ENCODE peak calls at places on chromosomes 12 and 14, in four cellular contexts. A is left ventricle myocardium inferior, Z is astrocyte, Y is T-helper 9 cell. S is an unnamed sample.

GRCh38 chr14:96275182-96276112 is 19.4 kb downstream of the BDKRB1 start:
- DNase-seq in A (peak), Z (peak), Y (peak), S (peak)

GRCh38 chr12:66724616-66725015 is 45.7 kb upstream of the GRIP1 start:
- DNase-seq in A (no peak), Z (no peak), Y (no peak), S (no peak)

GRCh38 chr12:19507823-19508222 is 68.5 kb downstream of the AEBP2 start:
- DNase-seq in A (no peak), Z (no peak), Y (no peak), S (peak)

GRCh38 chr12:106074706-106075392 is 63.9 kb downstream of the NUAK1 start:
- DNase-seq in A (no peak), Z (peak), Y (no peak), S (no peak)

GRCh38 chr12:112524676-112525425 is 106.1 kb downstream of the PTPN11 start:
- DNase-seq in A (no peak), Z (peak), Y (no peak), S (peak)

GRCh38 chr14:91088585-91088984 is 25.3 kb upstream of the DGLUCY start:
- DNase-seq in A (no peak), Z (no peak), Y (no peak), S (no peak)

GRCh38 chr12:632102-632696 is 31.0 kb downstream of the NINJ2 start:
- DNase-seq in A (no peak), Z (peak), Y (no peak), S (peak)

GRCh38 chr14:35535794-35536112 is 1.8 kb downstream of the INSM2 start:
- DNase-seq in A (no peak), Z (no peak), Y (no peak), S (no peak)

GRCh38 chr12:107921062-107921461 is 146.6 kb downstream of the ASCL4 start:
- DNase-seq in A (no peak), Z (no peak), Y (no peak), S (no peak)

GRCh38 chr12:3152013-3152412 is 74.8 kb downstream of the TSPAN9 start:
- DNase-seq in A (no peak), Z (peak), Y (no peak), S (no peak)

GRCh38 chr12:121507245-121507644 is 73.6 kb downstream of the KDM2B start:
- DNase-seq in A (no peak), Z (no peak), Y (no peak), S (no peak)

GRCh38 chr12:86572455-86572854 is 316.3 kb upstream of the MGAT4C start:
- DNase-seq in A (no peak), Z (no peak), Y (no peak), S (no peak)

GRCh38 chr12:22100952-22101748 is 55.1 kb downstream of the CMAS start:
- DNase-seq in A (no peak), Z (peak), Y (no peak), S (peak)

GRCh38 chr12:79402626-79403025 is 288.1 kb downstream of the PAWR start:
- DNase-seq in A (no peak), Z (peak), Y (no peak), S (peak)

GRCh38 chr14:64504310-64504896 is at the start of gene ZBTB1:
- DNase-seq in A (peak), Z (peak), Y (peak), S (peak)

GRCh38 chr12:100752841-100753240 is 41.7 kb upstream of the ANO4 start:
- DNase-seq in A (no peak), Z (peak), Y (no peak), S (no peak)

GRCh38 chr14:89041245-89041585 is 216.8 kb downstream of the TTC8 start:
- DNase-seq in A (no peak), Z (no peak), Y (no peak), S (no peak)

GRCh38 chr14:60817113-60817512 is 82.6 kb downstream of the MNAT1 start:
- DNase-seq in A (no peak), Z (no peak), Y (no peak), S (no peak)

GRCh38 chr14:85437143-85437542 is 92.8 kb upstream of the FLRT2 start:
- DNase-seq in A (no peak), Z (peak), Y (no peak), S (peak)

GRCh38 chr12:62158416-62159360 is 101.5 kb upstream of the USP15 start:
- DNase-seq in A (no peak), Z (no peak), Y (no peak), S (no peak)

GRCh38 chr12:127893875-127894635 is 372.9 kb upstream of the TMEM132C start:
- DNase-seq in A (no peak), Z (no peak), Y (no peak), S (no peak)

GRCh38 chr12:49942921-49943662 is 7.4 kb upstream of the AQP2 start:
- DNase-seq in A (no peak), Z (no peak), Y (no peak), S (no peak)